ENCODE peak calls at places on chromosome 4, in seven cellular contexts. M, R, S, W, L, U and O are unnamed samples.
A peak's percentile ranks its signal among the peaks of the same experiment; 100 is the strongest.

GRCh38 chr4:100288811-100289529 is 98.7 kb upstream of the DDIT4L start:
- DNase-seq in W (no peak), U (no peak), R (no peak), S (no peak), M (no peak), L (no peak), O (no peak)

GRCh38 chr4:44257461-44257860 is 191.1 kb downstream of the KCTD8 start:
- DNase-seq in S (no peak), L (no peak), M (no peak), U (peak; percentile 34), W (no peak), R (peak; percentile 26), O (no peak)

GRCh38 chr4:76341063-76341462 is 34.5 kb downstream of the STBD1 start:
- DNase-seq in S (no peak), U (peak; percentile 81), R (no peak), M (no peak), W (no peak), L (no peak), O (no peak)

GRCh38 chr4:81565137-81565870 is 93.6 kb upstream of the RASGEF1B start:
- DNase-seq in S (no peak), M (peak; percentile 85), U (peak; percentile 59), R (peak; percentile 43), W (no peak), L (peak; percentile 89), O (peak; percentile 48)

GRCh38 chr4:74441744-74442143 is 3.2 kb upstream of the AREG start:
- DNase-seq in S (no peak), M (no peak), L (no peak), W (no peak), R (no peak), U (no peak), O (no peak)

GRCh38 chr4:70838400-70838971 is 1.2 kb downstream of the GRSF1 start:
- DNase-seq in U (peak; percentile 24), W (no peak), R (no peak), M (no peak), L (no peak), S (no peak), O (no peak)

GRCh38 chr4:7095611-7096155 is 27.8 kb upstream of the GRPEL1 start:
- DNase-seq in S (no peak), L (peak; percentile 56), U (no peak), W (no peak), M (no peak), R (no peak), O (no peak)

GRCh38 chr4:102780476-102781144 is 19.8 kb upstream of the MANBA start:
- DNase-seq in L (no peak), W (peak; percentile 32), R (no peak), M (no peak), S (no peak), U (no peak), O (no peak)

GRCh38 chr4:27194599-27194998 is 334.0 kb downstream of the STIM2 start:
- DNase-seq in U (no peak), M (no peak), R (no peak), S (no peak), L (no peak), W (no peak), O (no peak)

GRCh38 chr4:27198971-27199370 is 338.3 kb downstream of the STIM2 start:
- DNase-seq in U (no peak), M (no peak), R (no peak), W (no peak), L (no peak), S (no peak), O (no peak)

GRCh38 chr4:27198246-27198645 is 337.6 kb downstream of the STIM2 start:
- DNase-seq in W (no peak), S (no peak), U (no peak), L (no peak), R (no peak), M (no peak), O (no peak)
- TF ChIP-seq CTCF in W (no peak), S (no peak), U (no peak), L (no peak), R (no peak), M (no peak), O (no peak)

DNA sequence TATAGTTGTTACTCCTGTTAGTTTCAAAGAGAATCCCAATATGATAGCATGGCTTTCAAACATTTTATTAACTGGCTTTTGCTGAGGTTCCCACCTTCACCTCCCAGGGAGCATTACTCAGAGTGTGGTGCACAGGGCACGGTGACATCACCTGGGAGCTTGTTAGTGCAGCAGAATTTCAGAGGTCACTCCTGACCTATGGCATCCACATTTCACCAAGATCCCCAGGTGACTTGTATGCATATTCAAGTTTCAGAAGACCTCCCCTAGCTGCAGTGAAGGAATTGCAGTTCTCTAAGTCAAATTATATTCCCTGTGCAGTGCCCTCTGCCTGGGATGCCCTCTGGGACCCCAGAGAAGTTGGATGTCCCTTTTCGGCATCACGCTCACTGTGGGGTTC is 29.7 kb upstream of the LNX1 start:
- DNase-seq in W (peak; percentile 14), U (no peak), S (no peak), M (no peak), L (no peak), R (no peak), O (no peak)
- TF ChIP-seq CTCF in W (no peak), U (peak; percentile 7), S (no peak), M (no peak), L (no peak), R (no peak), O (no peak)

GRCh38 chr4:25838526-25838925 is 24.3 kb downstream of the SEL1L3 start:
- DNase-seq in W (no peak), L (no peak), R (no peak), M (no peak), U (no peak), S (no peak), O (no peak)
- TF ChIP-seq CTCF in W (no peak), L (no peak), R (no peak), M (no peak), U (no peak), S (no peak), O (no peak)

GRCh38 chr4:3246458-3247398 is 2.2 kb upstream of the MSANTD1 start:
- DNase-seq in W (no peak), U (no peak), L (no peak), M (no peak), R (no peak), S (no peak), O (no peak)
- TF ChIP-seq CTCF in W (no peak), U (no peak), L (no peak), M (no peak), R (no peak), S (no peak), O (no peak)

DNA sequence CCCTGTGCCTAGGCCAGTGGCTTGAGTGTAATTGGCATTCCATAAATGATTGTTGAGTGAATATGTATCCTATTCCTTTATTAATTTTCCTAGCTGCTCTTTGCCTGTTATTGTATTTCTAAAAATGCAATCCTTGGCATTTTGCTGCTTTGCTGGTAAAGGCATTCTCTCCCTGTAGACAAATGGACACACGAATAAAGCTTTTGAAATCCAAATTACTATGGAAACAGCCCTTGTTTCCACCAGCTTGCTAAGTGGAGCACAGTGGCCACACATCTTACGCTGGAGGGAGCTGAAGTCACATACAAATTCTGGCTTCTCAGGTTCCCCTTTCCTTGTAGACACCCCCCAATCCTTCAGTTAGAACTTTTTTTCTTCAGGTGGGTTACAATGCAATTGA is 66.3 kb downstream of the AGA start:
- DNase-seq in U (no peak), S (no peak), W (no peak), R (no peak), M (no peak), L (no peak), O (no peak)
- TF ChIP-seq CTCF in U (no peak), S (no peak), W (no peak), R (no peak), M (no peak), L (no peak), O (no peak)

GRCh38 chr4:140637836-140638235 is 69.1 kb upstream of the UCP1 start:
- DNase-seq in L (no peak), M (peak; percentile 48), R (no peak), U (peak; percentile 42), S (no peak), W (peak; percentile 42), O (peak; percentile 33)
- TF ChIP-seq CTCF in L (no peak), M (peak; percentile 57), R (peak; percentile 36), U (peak; percentile 49), S (peak; percentile 45), W (peak; percentile 33), O (no peak)

GRCh38 chr4:17932041-17932440 is 89.5 kb downstream of the LCORL start:
- DNase-seq in S (no peak), M (no peak), R (no peak), W (no peak), L (no peak), U (no peak), O (no peak)
- TF ChIP-seq CTCF in S (no peak), M (no peak), R (no peak), W (no peak), L (no peak), U (no peak), O (no peak)